ENCODE peak calls at places on chromosomes 4 and X, in six cellular contexts. H is tibial nerve, G is heart left ventricle, U is right lobe of liver, W is stomach, F is ovary. S is an unnamed sample. For H3K36me3 and H3K9me3, the result is how much of the 10 kb centered on the place peaks cover.

GRCh38 chrX:71533514-71533849 is 578 bp downstream of the OGT start:
- DNase-seq in W (no peak), F (no peak), U (no peak), G (no peak), H (no peak), S (no peak)

GRCh38 chr4:131644619-131645018 is 1504.5 kb upstream of the PCDH10 start:
- DNase-seq in G (no peak), W (no peak), F (no peak), U (no peak), H (no peak), S (no peak)

GRCh38 chrX:19824603-19825002 is 62.8 kb downstream of the SH3KBP1 start:
- DNase-seq in W (no peak), U (no peak), G (no peak), F (no peak), H (no peak), S (no peak)

GRCh38 chrX:108000751-108001150 is 18.6 kb upstream of the TEX13B start:
- DNase-seq in W (no peak), F (no peak), H (no peak), U (no peak), G (no peak), S (no peak)

GRCh38 chr4:180926277-180926676 is 1316.9 kb upstream of the TENM3 start:
- DNase-seq in H (no peak), W (no peak), G (no peak), F (no peak), U (no peak), S (no peak)

GRCh38 chrX:151754042-151754419 is 19.5 kb downstream of the CNGA2 start:
- DNase-seq in H (no peak), F (no peak), U (no peak), W (no peak), G (no peak), S (no peak)

GRCh38 chr4:154569028-154569427 is 6.2 kb downstream of the FGB start:
- DNase-seq in W (no peak), H (no peak), F (no peak), U (no peak), G (no peak), S (no peak)

GRCh38 chr4:26762650-26763049 is 98.0 kb upstream of the STIM2 start:
- DNase-seq in U (no peak), G (no peak), H (no peak), F (no peak), W (no peak), S (no peak)

GRCh38 chr4:183097251-183098079 is 1.6 kb upstream of the WWC2 start:
- DNase-seq in H (peak), G (peak), W (no peak), U (peak), F (peak), S (no peak)

GRCh38 chr4:109820563-109820962 is 5.0 kb downstream of the GAR1 start:
- DNase-seq in F (no peak), U (no peak), G (no peak), H (no peak), W (no peak), S (no peak)
- H3K36me3 ChIP-seq in F (under half), U (under half), G (under half), H (under half), W (half or more), S (under half)

DNA sequence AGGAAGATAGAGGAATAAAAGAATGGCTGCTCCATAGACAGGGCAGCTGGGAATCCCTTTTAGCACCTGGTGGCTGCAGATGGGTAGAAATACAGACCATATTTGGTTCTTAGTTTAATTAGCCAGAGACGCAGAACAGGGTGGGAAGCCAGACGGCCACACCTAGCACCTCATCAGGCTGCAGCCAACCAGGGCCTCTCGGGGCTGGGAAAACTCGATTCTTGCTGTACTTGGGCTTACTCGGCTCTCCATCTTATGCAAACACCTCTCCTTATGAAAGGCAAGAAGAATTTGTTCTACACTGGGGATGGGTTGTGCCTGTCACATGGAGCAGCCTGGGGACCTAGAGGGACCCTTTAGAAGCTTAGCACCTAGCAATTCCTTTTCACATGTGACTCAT is 19.7 kb downstream of the IRAK1 start:
- DNase-seq in F (no peak), H (no peak), U (no peak), W (no peak), G (no peak), S (no peak)
- TF ChIP-seq POLR2A in F (no peak), H (no peak), U (no peak), W (no peak), G (no peak), S (no peak)

DNA sequence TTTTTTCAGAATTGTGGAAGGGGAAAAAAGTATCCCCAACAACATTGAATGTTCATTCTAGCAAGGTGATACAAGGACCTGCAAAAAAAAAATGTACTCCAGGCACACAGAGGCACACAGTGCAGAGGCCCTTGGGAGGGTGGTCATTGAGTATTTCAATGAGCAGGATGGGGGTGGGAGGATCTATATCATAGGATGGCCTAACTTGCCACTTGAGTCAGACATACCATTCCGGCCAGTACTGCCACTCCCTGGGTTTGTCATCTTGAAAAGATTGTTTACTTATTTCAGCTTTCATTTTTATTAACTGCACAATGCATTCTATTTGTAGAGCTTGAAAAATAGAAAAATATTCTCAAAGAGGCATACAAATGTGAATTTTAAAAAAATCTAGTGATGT is 18.7 kb downstream of the ZNF595 start:
- DNase-seq in W (no peak), U (no peak), F (no peak), H (no peak), G (no peak), S (no peak)
- H3K9me3 ChIP-seq in W (half or more), U (under half), F (under half), H (under half), G (half or more), S (half or more)

GRCh38 chrX:54615109-54615508 is 85.1 kb downstream of the GNL3L start:
- DNase-seq in U (no peak), W (no peak), F (no peak), H (no peak), G (no peak), S (no peak)
- H3K36me3 ChIP-seq in U (under half), W (under half), F (under half), H (under half), G (under half), S (under half)

DNA sequence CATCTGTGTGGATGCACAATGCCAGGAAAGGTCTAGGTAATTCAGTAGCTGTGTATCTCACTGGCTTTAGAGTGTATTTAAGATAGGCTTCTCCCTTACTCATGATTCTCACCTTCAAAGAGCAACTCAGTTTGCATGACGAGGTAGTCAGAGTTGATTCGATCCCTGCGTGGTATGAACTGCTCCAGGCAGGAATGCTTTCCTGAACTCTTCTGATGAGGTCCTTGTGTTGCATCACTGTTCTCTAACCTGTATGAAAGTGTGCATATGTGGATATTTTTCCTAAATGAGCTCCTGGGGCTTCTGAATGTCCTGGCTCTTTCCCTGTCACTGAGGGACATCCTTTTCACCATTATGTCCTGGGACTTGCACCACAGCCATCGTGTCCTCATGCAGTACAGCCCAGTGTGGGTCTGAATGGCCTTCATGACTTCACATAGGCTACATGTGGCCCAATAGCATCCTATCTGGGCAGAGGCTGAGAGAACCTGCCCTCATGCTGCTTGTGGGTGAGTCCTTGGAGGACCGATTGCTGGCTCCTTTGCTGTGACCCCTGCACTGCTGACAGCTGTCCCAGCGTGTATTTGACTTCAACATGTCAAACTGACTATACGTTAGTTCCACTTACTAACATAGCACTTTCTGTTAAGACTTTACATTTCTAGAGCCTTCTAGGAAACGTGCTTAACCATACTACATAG is 65.3 kb upstream of the WDR1 start:
- DNase-seq in W (no peak), H (no peak), G (no peak), U (no peak), F (no peak), S (no peak)
- TF ChIP-seq POLR2A in W (no peak), H (no peak), G (no peak), U (no peak), F (no peak), S (no peak)

S was measured in esophagus squamous epithelium.